ENCODE peak calls at places on chromosome 18, in seven cellular contexts. One of them, this sample, is unnamed.

GRCh38 chr18:29892960-29893558 is 1149.5 kb downstream of the DSC3 start:
- DNase-seq in upper lobe of left lung: no peak
- DNase-seq in SK-N-SH: peak
- DNase-seq in suprapubic skin: no peak
- DNase-seq in GM12891: no peak
- DNase-seq in sigmoid colon: no peak
- DNase-seq in transverse colon: no peak
- DNase-seq in this sample: no peak

GRCh38 chr18:50297621-50298442 is 10.3 kb upstream of the CXXC1 start:
- DNase-seq in upper lobe of left lung: peak
- DNase-seq in SK-N-SH: peak
- DNase-seq in suprapubic skin: peak
- DNase-seq in GM12891: peak
- DNase-seq in sigmoid colon: peak
- DNase-seq in transverse colon: peak
- DNase-seq in this sample: no peak

GRCh38 chr18:44474596-44474995 is 206.1 kb upstream of the SETBP1 start:
- DNase-seq in upper lobe of left lung: no peak
- DNase-seq in SK-N-SH: no peak
- DNase-seq in suprapubic skin: no peak
- DNase-seq in GM12891: no peak
- DNase-seq in sigmoid colon: no peak
- DNase-seq in transverse colon: no peak
- DNase-seq in this sample: no peak

GRCh38 chr18:7902399-7902839 is 335.3 kb downstream of the PTPRM start:
- DNase-seq in upper lobe of left lung: no peak
- DNase-seq in SK-N-SH: no peak
- DNase-seq in suprapubic skin: no peak
- DNase-seq in GM12891: no peak
- DNase-seq in sigmoid colon: peak
- DNase-seq in transverse colon: peak
- DNase-seq in this sample: no peak

GRCh38 chr18:44742741-44743311 is 62.1 kb downstream of the SETBP1 start:
- DNase-seq in upper lobe of left lung: no peak
- DNase-seq in SK-N-SH: peak
- DNase-seq in suprapubic skin: no peak
- DNase-seq in GM12891: no peak
- DNase-seq in sigmoid colon: peak
- DNase-seq in transverse colon: no peak
- DNase-seq in this sample: no peak

GRCh38 chr18:12843420-12844346 is 40.4 kb downstream of the PTPN2 start:
- DNase-seq in upper lobe of left lung: no peak
- DNase-seq in SK-N-SH: no peak
- DNase-seq in suprapubic skin: no peak
- DNase-seq in GM12891: no peak
- DNase-seq in sigmoid colon: no peak
- DNase-seq in transverse colon: no peak
- DNase-seq in this sample: no peak

GRCh38 chr18:13530879-13531387 is 195.4 kb downstream of the FAM210A start:
- DNase-seq in upper lobe of left lung: no peak
- DNase-seq in SK-N-SH: peak
- DNase-seq in suprapubic skin: peak
- DNase-seq in GM12891: no peak
- DNase-seq in sigmoid colon: peak
- DNase-seq in transverse colon: peak
- DNase-seq in this sample: peak

GRCh38 chr18:43314931-43315330 is 37.6 kb upstream of the SYT4 start:
- DNase-seq in upper lobe of left lung: no peak
- DNase-seq in SK-N-SH: no peak
- DNase-seq in suprapubic skin: no peak
- DNase-seq in GM12891: no peak
- DNase-seq in sigmoid colon: no peak
- DNase-seq in transverse colon: no peak
- DNase-seq in this sample: no peak

GRCh38 chr18:44320619-44321460 is 359.8 kb upstream of the SETBP1 start:
- DNase-seq in upper lobe of left lung: peak
- DNase-seq in SK-N-SH: no peak
- DNase-seq in suprapubic skin: no peak
- DNase-seq in GM12891: no peak
- DNase-seq in sigmoid colon: no peak
- DNase-seq in transverse colon: no peak
- DNase-seq in this sample: no peak

GRCh38 chr18:6884944-6885343 is 155.4 kb downstream of the ARHGAP28 start:
- DNase-seq in upper lobe of left lung: no peak
- DNase-seq in SK-N-SH: no peak
- DNase-seq in suprapubic skin: no peak
- DNase-seq in GM12891: no peak
- DNase-seq in sigmoid colon: no peak
- DNase-seq in transverse colon: no peak
- DNase-seq in this sample: no peak

GRCh38 chr18:9562584-9562983 is 51.8 kb downstream of the PPP4R1 start:
- DNase-seq in upper lobe of left lung: no peak
- DNase-seq in SK-N-SH: no peak
- DNase-seq in suprapubic skin: no peak
- DNase-seq in GM12891: no peak
- DNase-seq in sigmoid colon: no peak
- DNase-seq in transverse colon: no peak
- DNase-seq in this sample: no peak

GRCh38 chr18:58953627-58954026 is 89.0 kb downstream of the ZNF532 start:
- DNase-seq in upper lobe of left lung: no peak
- DNase-seq in SK-N-SH: peak
- DNase-seq in suprapubic skin: no peak
- DNase-seq in GM12891: no peak
- DNase-seq in sigmoid colon: no peak
- DNase-seq in transverse colon: no peak
- DNase-seq in this sample: no peak

GRCh38 chr18:71075147-71075546 is 786.3 kb downstream of the SOCS6 start:
- DNase-seq in upper lobe of left lung: no peak
- DNase-seq in SK-N-SH: no peak
- DNase-seq in suprapubic skin: no peak
- DNase-seq in GM12891: no peak
- DNase-seq in sigmoid colon: no peak
- DNase-seq in transverse colon: no peak
- DNase-seq in this sample: no peak

GRCh38 chr18:79604205-79604912 is 75.2 kb upstream of the CTDP1 start:
- DNase-seq in upper lobe of left lung: peak
- DNase-seq in SK-N-SH: no peak
- DNase-seq in suprapubic skin: peak
- DNase-seq in GM12891: no peak
- DNase-seq in sigmoid colon: peak
- DNase-seq in transverse colon: peak
- DNase-seq in this sample: no peak

GRCh38 chr18:10070581-10071000 is 156.8 kb downstream of the VAPA start:
- DNase-seq in upper lobe of left lung: no peak
- DNase-seq in SK-N-SH: no peak
- DNase-seq in suprapubic skin: no peak
- DNase-seq in GM12891: no peak
- DNase-seq in sigmoid colon: no peak
- DNase-seq in transverse colon: no peak
- DNase-seq in this sample: no peak

GRCh38 chr18:13551841-13552733 is 174.3 kb downstream of the FAM210A start:
- DNase-seq in upper lobe of left lung: no peak
- DNase-seq in SK-N-SH: no peak
- DNase-seq in suprapubic skin: no peak
- DNase-seq in GM12891: no peak
- DNase-seq in sigmoid colon: no peak
- DNase-seq in transverse colon: no peak
- DNase-seq in this sample: no peak

GRCh38 chr18:8773980-8774379 is 68.6 kb downstream of the MTCL1 start:
- DNase-seq in upper lobe of left lung: no peak
- DNase-seq in SK-N-SH: no peak
- DNase-seq in suprapubic skin: no peak
- DNase-seq in GM12891: no peak
- DNase-seq in sigmoid colon: no peak
- DNase-seq in transverse colon: no peak
- DNase-seq in this sample: no peak

GRCh38 chr18:79493801-79494211 is 98.1 kb downstream of the NFATC1 start:
- DNase-seq in upper lobe of left lung: peak
- DNase-seq in SK-N-SH: no peak
- DNase-seq in suprapubic skin: no peak
- DNase-seq in GM12891: no peak
- DNase-seq in sigmoid colon: peak
- DNase-seq in transverse colon: no peak
- DNase-seq in this sample: no peak

GRCh38 chr18:11178951-11179549 is 29.7 kb upstream of the PIEZO2 start:
- DNase-seq in upper lobe of left lung: no peak
- DNase-seq in SK-N-SH: no peak
- DNase-seq in suprapubic skin: peak
- DNase-seq in GM12891: no peak
- DNase-seq in sigmoid colon: no peak
- DNase-seq in transverse colon: no peak
- DNase-seq in this sample: no peak

GRCh38 chr18:55534547-55534946 is 53.4 kb downstream of the TCF4 start:
- DNase-seq in upper lobe of left lung: no peak
- DNase-seq in SK-N-SH: no peak
- DNase-seq in suprapubic skin: no peak
- DNase-seq in GM12891: no peak
- DNase-seq in sigmoid colon: no peak
- DNase-seq in transverse colon: no peak
- DNase-seq in this sample: no peak

GRCh38 chr18:11775436-11775835 is 75.8 kb upstream of the CHMP1B start:
- DNase-seq in upper lobe of left lung: no peak
- DNase-seq in SK-N-SH: no peak
- DNase-seq in suprapubic skin: no peak
- DNase-seq in GM12891: no peak
- DNase-seq in sigmoid colon: no peak
- DNase-seq in transverse colon: no peak
- DNase-seq in this sample: no peak

GRCh38 chr18:58397385-58398132 is 231.3 kb downstream of the ALPK2 start:
- DNase-seq in upper lobe of left lung: no peak
- DNase-seq in SK-N-SH: no peak
- DNase-seq in suprapubic skin: no peak
- DNase-seq in GM12891: no peak
- DNase-seq in sigmoid colon: no peak
- DNase-seq in transverse colon: no peak
- DNase-seq in this sample: no peak

GRCh38 chr18:34491719-34492118 is 218.4 kb upstream of the DTNA start:
- DNase-seq in upper lobe of left lung: no peak
- DNase-seq in SK-N-SH: no peak
- DNase-seq in suprapubic skin: no peak
- DNase-seq in GM12891: no peak
- DNase-seq in sigmoid colon: no peak
- DNase-seq in transverse colon: no peak
- DNase-seq in this sample: no peak

GRCh38 chr18:12236934-12237832 is 17.0 kb upstream of the CIDEA start:
- DNase-seq in upper lobe of left lung: peak
- DNase-seq in SK-N-SH: peak
- DNase-seq in suprapubic skin: peak
- DNase-seq in GM12891: peak
- DNase-seq in sigmoid colon: peak
- DNase-seq in transverse colon: peak
- DNase-seq in this sample: peak

GRCh38 chr18:46388295-46388694 is 268.7 kb downstream of the LOXHD1 start:
- DNase-seq in upper lobe of left lung: no peak
- DNase-seq in SK-N-SH: no peak
- DNase-seq in suprapubic skin: no peak
- DNase-seq in GM12891: no peak
- DNase-seq in sigmoid colon: no peak
- DNase-seq in transverse colon: no peak
- DNase-seq in this sample: no peak
- TF ChIP-seq POLR2AphosphoS5 in upper lobe of left lung: no peak
- TF ChIP-seq POLR2AphosphoS5 in SK-N-SH: no peak
- TF ChIP-seq POLR2AphosphoS5 in suprapubic skin: no peak
- TF ChIP-seq POLR2AphosphoS5 in GM12891: no peak
- TF ChIP-seq POLR2AphosphoS5 in sigmoid colon: no peak
- TF ChIP-seq POLR2AphosphoS5 in transverse colon: no peak
- TF ChIP-seq POLR2AphosphoS5 in this sample: no peak

DNA sequence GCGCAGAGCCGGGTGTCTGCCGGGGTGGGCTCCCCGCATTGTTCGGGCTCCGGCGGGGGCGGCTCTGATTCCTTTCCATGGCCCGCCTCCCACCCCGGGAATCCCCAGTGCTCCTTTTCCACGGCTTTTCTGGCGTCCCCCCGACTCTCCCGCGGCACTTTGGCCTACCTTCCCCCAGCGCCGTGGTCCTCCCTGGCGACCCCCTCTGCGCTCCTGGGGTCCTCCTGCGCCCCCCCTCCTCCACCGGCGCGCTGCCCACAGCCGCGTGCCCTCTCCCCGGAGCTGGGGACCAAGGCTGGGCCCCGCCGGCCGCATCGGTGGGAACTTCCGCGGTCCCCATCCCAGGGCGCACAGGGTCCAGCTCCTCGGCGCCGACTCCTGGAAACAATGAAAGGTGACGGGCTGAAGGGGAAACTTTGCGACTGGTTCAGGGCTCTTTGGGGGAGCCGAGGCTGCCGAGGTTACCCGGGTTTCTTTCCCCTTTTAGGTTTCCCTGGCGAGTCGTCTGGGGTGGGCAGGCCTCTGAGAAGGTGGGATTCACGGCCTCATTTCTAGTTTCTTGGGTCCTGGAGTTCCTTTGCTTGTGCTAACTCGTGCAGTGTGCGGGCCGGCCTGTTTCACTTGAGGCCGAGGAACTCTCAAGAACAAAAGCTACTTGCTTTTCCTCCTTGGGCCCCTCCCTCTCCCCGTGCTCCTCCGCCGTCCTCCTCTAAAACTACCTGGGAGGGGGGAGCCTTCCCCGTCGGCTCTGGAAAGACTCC is 2.2 kb downstream of the TGIF1 start:
- DNase-seq in upper lobe of left lung: peak
- DNase-seq in SK-N-SH: peak
- DNase-seq in suprapubic skin: peak
- DNase-seq in GM12891: no peak
- DNase-seq in sigmoid colon: peak
- DNase-seq in transverse colon: peak
- DNase-seq in this sample: no peak
- TF ChIP-seq POLR2AphosphoS5 in upper lobe of left lung: peak
- TF ChIP-seq POLR2AphosphoS5 in SK-N-SH: peak
- TF ChIP-seq POLR2AphosphoS5 in suprapubic skin: no peak
- TF ChIP-seq POLR2AphosphoS5 in GM12891: no peak
- TF ChIP-seq POLR2AphosphoS5 in sigmoid colon: peak
- TF ChIP-seq POLR2AphosphoS5 in transverse colon: peak
- TF ChIP-seq POLR2AphosphoS5 in this sample: peak

DNA sequence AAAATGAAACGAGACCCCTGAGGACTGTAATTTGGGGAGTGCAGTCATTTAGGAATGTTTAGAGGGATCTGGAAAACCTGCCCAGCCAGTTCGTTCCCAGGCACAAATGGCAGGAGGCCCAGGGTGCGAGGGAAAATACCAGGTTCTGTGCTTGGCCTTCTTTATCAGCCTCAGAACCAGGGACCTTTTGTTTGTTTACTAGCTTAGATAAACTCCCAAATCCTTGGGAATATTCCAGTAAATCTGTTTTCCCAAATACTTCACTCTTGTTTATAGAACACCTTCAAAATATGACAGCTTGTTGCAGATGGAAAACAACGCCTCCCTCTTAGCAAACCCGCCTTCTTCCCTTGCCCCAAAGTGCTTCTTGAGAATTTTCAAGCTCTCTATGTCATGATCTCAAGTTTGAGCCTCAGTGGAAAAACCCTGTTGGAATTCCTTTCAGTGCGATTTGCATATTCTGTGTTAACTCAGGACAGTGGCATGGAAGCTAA is 400.3 kb upstream of the SMIM21 start:
- DNase-seq in upper lobe of left lung: no peak
- DNase-seq in SK-N-SH: no peak
- DNase-seq in suprapubic skin: no peak
- DNase-seq in GM12891: no peak
- DNase-seq in sigmoid colon: no peak
- DNase-seq in transverse colon: no peak
- DNase-seq in this sample: no peak
- TF ChIP-seq POLR2AphosphoS5 in upper lobe of left lung: peak
- TF ChIP-seq POLR2AphosphoS5 in SK-N-SH: no peak
- TF ChIP-seq POLR2AphosphoS5 in suprapubic skin: no peak
- TF ChIP-seq POLR2AphosphoS5 in GM12891: no peak
- TF ChIP-seq POLR2AphosphoS5 in sigmoid colon: no peak
- TF ChIP-seq POLR2AphosphoS5 in transverse colon: no peak
- TF ChIP-seq POLR2AphosphoS5 in this sample: no peak

GRCh38 chr18:31454066-31454708 is 6.6 kb downstream of the DSG3 start:
- DNase-seq in upper lobe of left lung: no peak
- DNase-seq in SK-N-SH: no peak
- DNase-seq in suprapubic skin: no peak
- DNase-seq in GM12891: no peak
- DNase-seq in sigmoid colon: no peak
- DNase-seq in transverse colon: no peak
- DNase-seq in this sample: no peak
- TF ChIP-seq POLR2AphosphoS5 in upper lobe of left lung: no peak
- TF ChIP-seq POLR2AphosphoS5 in SK-N-SH: no peak
- TF ChIP-seq POLR2AphosphoS5 in suprapubic skin: no peak
- TF ChIP-seq POLR2AphosphoS5 in GM12891: no peak
- TF ChIP-seq POLR2AphosphoS5 in sigmoid colon: no peak
- TF ChIP-seq POLR2AphosphoS5 in transverse colon: no peak
- TF ChIP-seq POLR2AphosphoS5 in this sample: no peak